ENCODE peak calls at places on chromosome 19, in six cellular contexts. C, I, V, W, E and N are unnamed samples.
A peak's percentile ranks its signal among the peaks of the same experiment; 100 is the strongest.

GRCh38 chr19:459724-460511 is 915 bp downstream of the SHC2 start:
- DNase-seq in C (peak; percentile 73), I (no peak), V (no peak), W (peak; percentile 23), E (no peak), N (peak; percentile 4)

GRCh38 chr19:5186293-5187050 is 154.1 kb downstream of the PTPRS start:
- DNase-seq in C (no peak), I (no peak), V (no peak), W (no peak), E (no peak), N (peak; percentile 31)

GRCh38 chr19:32373614-32374295 is 28.3 kb downstream of the ZNF507 start:
- DNase-seq in C (no peak), I (peak; percentile 79), V (no peak), W (peak; percentile 96), E (no peak), N (peak; percentile 97)

GRCh38 chr19:6761053-6761676 is 6.1 kb downstream of the SH2D3A start:
- DNase-seq in C (no peak), I (no peak), V (no peak), W (peak; percentile 40), E (no peak), N (no peak)

GRCh38 chr19:42201489-42202289 is 15.8 kb downstream of the DEDD2 start:
- DNase-seq in C (no peak), I (no peak), V (no peak), W (no peak), E (peak; percentile 91), N (no peak)

GRCh38 chr19:18798384-18799352 is 7.6 kb upstream of the COMP start:
- DNase-seq in C (no peak), I (no peak), V (no peak), W (no peak), E (no peak), N (no peak)

GRCh38 chr19:6718741-6719539 is 1.5 kb downstream of the C3 start:
- DNase-seq in C (no peak), I (no peak), V (no peak), W (peak; percentile 48), E (no peak), N (peak; percentile 92)

GRCh38 chr19:5147971-5148793 is 179.3 kb downstream of the KDM4B start:
- DNase-seq in C (no peak), I (no peak), V (no peak), W (no peak), E (peak; percentile 69), N (no peak)

GRCh38 chr19:2266183-2266993 is 10.2 kb upstream of the JSRP1 start:
- DNase-seq in C (peak; percentile 84), I (no peak), V (peak; percentile 80), W (peak; percentile 39), E (peak; percentile 95), N (peak; percentile 87)

GRCh38 chr19:2260341-2260751 is 4.1 kb upstream of the JSRP1 start:
- DNase-seq in C (no peak), I (no peak), V (no peak), W (peak; percentile 42), E (no peak), N (peak; percentile 63)

GRCh38 chr19:2259331-2259730 is 3.1 kb upstream of the JSRP1 start:
- DNase-seq in C (no peak), I (no peak), V (no peak), W (peak; percentile 59), E (no peak), N (peak; percentile 64)

GRCh38 chr19:2255982-2256685 is at the start of gene JSRP1:
- DNase-seq in C (no peak), I (no peak), V (no peak), W (no peak), E (no peak), N (no peak)

DNA sequence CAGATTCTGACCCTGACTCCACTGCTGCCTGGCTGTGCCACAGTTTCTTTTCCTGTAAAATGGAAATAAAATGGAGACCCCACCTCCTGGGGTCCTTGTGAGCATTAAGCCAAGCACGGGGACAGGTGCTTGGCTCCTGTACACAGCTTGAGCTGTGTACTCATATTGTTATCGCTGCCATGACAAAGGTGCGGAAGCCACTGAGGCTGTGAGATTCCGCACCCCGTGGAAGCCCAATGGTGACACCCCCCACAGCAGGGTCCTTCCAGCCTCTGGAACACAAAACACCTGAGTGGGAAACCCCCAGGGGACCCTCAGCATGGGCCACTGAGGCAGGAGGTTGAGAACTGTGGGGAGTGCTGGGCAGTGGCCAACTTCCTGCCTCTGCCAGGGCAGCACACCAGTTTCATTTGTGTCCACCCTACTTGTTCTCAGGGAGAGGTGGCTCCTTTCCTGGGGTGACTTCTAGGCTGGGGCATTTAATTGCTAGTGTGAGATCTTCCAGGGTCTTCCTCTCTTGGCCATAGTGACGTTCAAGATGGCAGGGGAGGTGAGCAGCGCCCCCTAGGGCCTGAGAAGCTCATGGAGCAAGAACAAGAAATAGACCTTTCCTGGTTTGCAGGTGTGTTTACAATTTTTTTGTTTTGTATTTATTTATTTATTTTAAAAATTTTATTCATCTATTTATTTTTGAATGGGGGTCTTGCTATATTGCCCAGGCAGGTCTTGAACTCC is 5.4 kb upstream of the JSRP1 start:
- DNase-seq in C (no peak), I (no peak), V (no peak), W (peak; percentile 37), E (no peak), N (no peak)
- TF ChIP-seq CTCF in C (no peak), I (no peak), V (no peak), W (peak; percentile 56), E (peak; percentile 63), N (peak; percentile 67)

GRCh38 chr19:45424191-45425058 is 708 bp upstream of the ERCC1 start:
- DNase-seq in C (no peak), I (peak; percentile 92), V (no peak), W (peak; percentile 95), E (peak; percentile 87), N (peak; percentile 98)

GRCh38 chr19:45423033-45423588 is 606 bp downstream of the ERCC1 start:
- DNase-seq in C (no peak), I (no peak), V (no peak), W (no peak), E (no peak), N (no peak)

GRCh38 chr19:45423589-45424190 is at the start of gene ERCC1:
- DNase-seq in C (peak; percentile 95), I (peak; percentile 95), V (peak; percentile 96), W (peak; percentile 93), E (peak; percentile 95), N (peak; percentile 100)

DNA sequence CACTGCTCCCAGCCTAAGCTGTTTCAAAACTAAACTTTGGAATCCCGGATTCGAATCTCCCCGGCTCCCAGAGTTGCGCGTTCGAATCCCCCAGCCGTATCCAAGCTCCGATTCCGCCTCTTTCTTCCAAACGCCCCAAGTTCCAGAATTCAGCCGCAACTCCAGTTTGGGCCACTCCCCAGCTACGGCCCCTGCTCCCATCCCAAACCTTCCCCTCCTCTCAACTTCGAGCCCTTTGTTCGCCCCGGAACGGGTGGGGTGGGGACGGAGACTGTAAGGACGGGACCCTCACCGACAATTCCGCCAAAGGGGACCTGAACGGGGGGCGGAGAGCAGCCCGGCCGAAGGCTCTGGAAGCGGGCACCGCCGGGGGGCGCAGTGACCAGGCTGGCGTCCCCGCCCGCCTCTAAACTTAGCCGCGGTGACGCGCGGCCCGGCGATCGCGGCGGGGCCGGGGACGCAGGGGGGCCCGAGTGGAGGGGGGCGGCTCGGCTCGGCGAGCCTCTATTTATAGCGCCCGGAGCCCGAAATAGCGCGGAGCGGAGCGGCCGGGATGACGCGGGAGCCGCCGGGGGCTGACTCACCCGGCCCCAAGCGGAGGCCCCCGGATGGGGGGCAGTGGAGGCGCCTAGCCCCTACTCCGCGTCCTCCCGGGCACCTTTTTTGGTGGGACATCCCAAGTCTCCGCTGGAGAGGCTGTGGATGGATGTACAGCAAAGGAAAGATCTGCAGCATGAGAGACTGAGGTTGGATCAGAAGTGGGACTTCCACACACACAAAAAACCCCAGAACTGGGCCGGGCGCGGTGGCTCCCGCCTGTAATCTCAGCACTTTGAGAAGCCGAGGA is 4.9 kb upstream of the ERCC1 start:
- DNase-seq in C (no peak), I (peak; percentile 92), V (no peak), W (peak; percentile 30), E (no peak), N (no peak)
- TF ChIP-seq CTCF in C (no peak), I (no peak), V (no peak), W (peak; percentile 59), E (peak; percentile 42), N (peak; percentile 39)

GRCh38 chr19:4100647-4101495 is 23.1 kb downstream of the MAP2K2 start:
- DNase-seq in C (no peak), I (no peak), V (no peak), W (no peak), E (no peak), N (no peak)

GRCh38 chr19:4103073-4103418 is 20.9 kb downstream of the MAP2K2 start:
- DNase-seq in C (no peak), I (no peak), V (no peak), W (peak; percentile 14), E (no peak), N (no peak)

GRCh38 chr19:4101496-4101770 is 22.5 kb downstream of the MAP2K2 start:
- DNase-seq in C (no peak), I (no peak), V (no peak), W (no peak), E (no peak), N (no peak)

GRCh38 chr19:4099054-4099764 is 24.7 kb downstream of the MAP2K2 start:
- DNase-seq in C (no peak), I (no peak), V (no peak), W (no peak), E (no peak), N (no peak)

GRCh38 chr19:4102339-4103072 is 21.4 kb downstream of the MAP2K2 start:
- DNase-seq in C (no peak), I (no peak), V (no peak), W (no peak), E (no peak), N (no peak)
- TF ChIP-seq CTCF in C (no peak), I (no peak), V (no peak), W (no peak), E (no peak), N (no peak)

GRCh38 chr19:1658446-1659433 is 6.3 kb upstream of the TCF3 start:
- DNase-seq in C (no peak), I (no peak), V (no peak), W (no peak), E (no peak), N (no peak)

GRCh38 chr19:1665565-1666047 is 13.2 kb upstream of the TCF3 start:
- DNase-seq in C (no peak), I (no peak), V (no peak), W (no peak), E (no peak), N (no peak)

GRCh38 chr19:1663854-1664253 is 11.4 kb upstream of the TCF3 start:
- DNase-seq in C (no peak), I (no peak), V (no peak), W (no peak), E (no peak), N (no peak)

GRCh38 chr19:1657632-1658445 is 5.4 kb upstream of the TCF3 start:
- DNase-seq in C (peak; percentile 93), I (no peak), V (no peak), W (peak; percentile 41), E (peak; percentile 64), N (no peak)

DNA sequence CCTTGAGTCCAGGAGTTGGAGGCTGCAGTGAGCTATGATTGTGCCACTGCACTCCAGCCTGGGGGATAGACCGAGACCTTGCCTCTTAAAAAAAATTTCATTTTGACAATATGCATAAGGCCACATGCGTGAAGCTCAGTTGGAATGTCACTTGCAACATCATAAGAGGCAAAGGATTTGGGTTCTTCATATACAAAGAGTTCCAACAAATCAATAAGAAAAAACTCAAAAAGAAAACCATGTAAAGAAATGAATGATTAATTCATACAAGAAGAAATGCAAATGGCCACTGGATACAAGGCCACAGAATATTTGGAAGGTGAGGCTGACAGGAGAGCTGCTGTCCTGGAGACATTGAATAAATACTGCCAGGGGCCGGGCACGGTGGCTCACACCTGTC is 9.6 kb upstream of the TCF3 start:
- DNase-seq in C (no peak), I (no peak), V (no peak), W (no peak), E (no peak), N (no peak)
- TF ChIP-seq CTCF in C (no peak), I (no peak), V (no peak), W (no peak), E (no peak), N (no peak)

GRCh38 chr19:15629003-15629880 is 11.5 kb upstream of the CYP4F3 start:
- DNase-seq in C (peak; percentile 89), I (peak; percentile 78), V (peak; percentile 97), W (peak; percentile 80), E (peak; percentile 97), N (peak; percentile 69)
- TF ChIP-seq CTCF in C (peak; percentile 97), I (peak; percentile 95), V (no peak), W (peak; percentile 96), E (peak; percentile 95), N (peak; percentile 95)